ENCODE peak calls at places on chromosome 14, in nine cellular contexts. A is RWPE1, J is posterior cingulate gyrus, E is lower lobe of right lung, H is pulmonary artery endothelial cell, V is lower leg skin, I is neuronal stem cell, R is NCI-H1417, F is sciatic nerve. G is an unnamed sample.

GRCh38 chr14:49634547-49635334 is at the start of gene DNAAF2:
- DNase-seq in R (peak; percentile 83), J (peak; percentile 52), F (peak; percentile 72), V (peak; percentile 91), I (peak; percentile 71), H (peak; percentile 17), A (peak; percentile 63), E (peak; percentile 79), G (peak; percentile 96)

GRCh38 chr14:28772613-28773012 is 6.0 kb downstream of the FOXG1 start:
- DNase-seq in E (no peak), I (no peak), F (no peak), A (no peak), H (no peak), V (no peak), J (no peak), R (peak; percentile 73), G (no peak)

GRCh38 chr14:34237098-34237497 is 224.9 kb downstream of the SPTSSA start:
- DNase-seq in R (no peak), F (no peak), V (no peak), H (no peak), E (no peak), J (no peak), A (no peak), I (no peak), G (no peak)

GRCh38 chr14:93005838-93006237 is 82.9 kb downstream of the CHGA start:
- DNase-seq in I (no peak), V (no peak), J (peak; percentile 65), H (no peak), F (no peak), E (no peak), R (no peak), A (no peak), G (no peak)

GRCh38 chr14:96053600-96054381 is 14.6 kb downstream of the C14orf132 start:
- DNase-seq in J (peak; percentile 61), H (no peak), E (no peak), R (peak; percentile 41), I (no peak), F (no peak), V (peak; percentile 87), A (no peak), G (peak; percentile 13)

GRCh38 chr14:90518941-90519256 is 122.1 kb downstream of the CALM1 start:
- DNase-seq in F (no peak), J (no peak), E (peak; percentile 39), A (no peak), I (no peak), R (no peak), V (no peak), H (no peak), G (peak; percentile 76)

GRCh38 chr14:20493634-20494033 is 11.7 kb upstream of the RNASE10 start:
- DNase-seq in J (no peak), E (no peak), I (no peak), F (no peak), V (no peak), A (no peak), H (no peak), R (no peak), G (no peak)

GRCh38 chr14:87874676-87875075 is 118.3 kb downstream of the GALC start:
- DNase-seq in I (no peak), R (no peak), H (no peak), F (no peak), E (no peak), V (no peak), J (no peak), A (peak; percentile 30), G (no peak)

GRCh38 chr14:88986146-88986841 is 161.8 kb downstream of the TTC8 start:
- DNase-seq in I (no peak), A (peak; percentile 44), V (no peak), E (no peak), R (no peak), F (no peak), J (no peak), H (no peak), G (no peak)

GRCh38 chr14:75492832-75493579 is 29.3 kb upstream of the BATF start:
- DNase-seq in J (no peak), R (no peak), F (no peak), A (no peak), H (no peak), I (no peak), E (no peak), V (peak; percentile 67), G (no peak)

GRCh38 chr14:50541159-50541567 is 8.8 kb upstream of the MAP4K5 start:
- DNase-seq in H (no peak), F (no peak), A (no peak), J (no peak), E (no peak), R (no peak), I (no peak), V (no peak), G (no peak)

GRCh38 chr14:89351364-89351957 is 65.6 kb downstream of the FOXN3 start:
- DNase-seq in F (no peak), V (no peak), R (no peak), E (peak; percentile 56), H (no peak), A (no peak), J (no peak), I (no peak), G (no peak)

GRCh38 chr14:23481362-23481970 is 12.0 kb downstream of the NGDN start:
- DNase-seq in J (no peak), F (no peak), I (peak; percentile 47), H (no peak), V (no peak), E (no peak), A (peak; percentile 22), R (no peak), G (no peak)

GRCh38 chr14:35400707-35401421 is 3.7 kb downstream of the NFKBIA start:
- DNase-seq in I (no peak), J (no peak), R (no peak), V (no peak), H (no peak), A (no peak), F (no peak), E (no peak), G (peak; percentile 84)

GRCh38 chr14:24814944-24815343 is 181.0 kb upstream of the GZMB start:
- DNase-seq in J (no peak), A (no peak), R (no peak), I (no peak), F (no peak), E (no peak), H (no peak), V (no peak), G (no peak)

GRCh38 chr14:98501335-98501734 is 770.7 kb downstream of the BCL11B start:
- DNase-seq in J (no peak), H (no peak), F (no peak), I (no peak), V (no peak), R (no peak), E (no peak), A (peak; percentile 81), G (no peak)

GRCh38 chr14:85531141-85531593 is 1.2 kb downstream of the FLRT2 start:
- DNase-seq in R (peak; percentile 76), A (peak; percentile 19), F (peak; percentile 78), E (peak; percentile 50), H (peak; percentile 73), J (peak; percentile 16), I (peak; percentile 42), V (peak; percentile 90), G (peak; percentile 75)

GRCh38 chr14:41605550-41606248 is 977 bp upstream of the LRFN5 start:
- DNase-seq in J (no peak), V (peak; percentile 82), F (peak; percentile 55), E (no peak), H (no peak), R (no peak), A (no peak), I (peak; percentile 62), G (no peak)

GRCh38 chr14:83172363-83172762 is 1638.7 kb upstream of the SEL1L start:
- DNase-seq in H (no peak), J (no peak), V (no peak), R (no peak), F (no peak), I (no peak), A (no peak), E (no peak), G (no peak)

GRCh38 chr14:73800970-73801515 is 50.6 kb upstream of the PTGR2 start:
- DNase-seq in E (no peak), J (no peak), V (no peak), A (no peak), I (no peak), H (no peak), R (no peak), F (no peak), G (peak; percentile 15)

GRCh38 chr14:22685467-22685866 is 41.3 kb upstream of the OR6J1 start:
- DNase-seq in R (no peak), A (no peak), E (no peak), F (no peak), J (no peak), I (no peak), V (no peak), H (no peak), G (no peak)

GRCh38 chr14:65153101-65153500 is 50.8 kb upstream of the MAX start:
- DNase-seq in V (no peak), R (no peak), J (no peak), I (no peak), H (no peak), F (no peak), E (no peak), A (no peak), G (peak; percentile 22)

GRCh38 chr14:69712637-69713088 is 54.3 kb upstream of the SRSF5 start:
- DNase-seq in I (no peak), J (no peak), E (peak; percentile 88), V (peak; percentile 85), F (no peak), H (no peak), R (peak; percentile 84), A (peak; percentile 31), G (peak; percentile 83)

GRCh38 chr14:53109028-53109687 is 44.0 kb downstream of the DDHD1 start:
- DNase-seq in R (no peak), E (no peak), F (no peak), H (no peak), I (no peak), J (no peak), V (no peak), A (no peak), G (no peak)

GRCh38 chr14:88598097-88598675 is 35.3 kb downstream of the ZC3H14 start:
- DNase-seq in A (no peak), V (no peak), E (no peak), R (no peak), J (no peak), F (no peak), I (no peak), H (no peak), G (no peak)

GRCh38 chr14:21095430-21096205 is 2.8 kb downstream of the ZNF219 start:
- DNase-seq in A (no peak), H (no peak), R (no peak), F (no peak), V (no peak), E (no peak), J (no peak), I (no peak), G (no peak)

GRCh38 chr14:70888681-70889175 is 18.5 kb upstream of the PCNX1 start:
- DNase-seq in V (no peak), A (peak; percentile 89), I (no peak), R (no peak), E (no peak), J (no peak), H (no peak), F (no peak), G (no peak)

GRCh38 chr14:92470215-92470614 is 43.4 kb upstream of the RIN3 start:
- DNase-seq in V (no peak), F (no peak), E (no peak), R (no peak), H (no peak), I (no peak), A (peak; percentile 83), J (no peak), G (no peak)

GRCh38 chr14:104352493-104353220 is 214.3 kb downstream of the KIF26A start:
- DNase-seq in R (no peak), V (peak; percentile 54), H (no peak), A (no peak), I (no peak), F (peak; percentile 22), J (no peak), E (no peak), G (no peak)

GRCh38 chr14:76098916-76099675 is 52.6 kb upstream of the GPATCH2L start:
- DNase-seq in F (no peak), J (no peak), E (no peak), A (no peak), H (no peak), R (peak; percentile 61), V (no peak), I (no peak), G (no peak)

GRCh38 chr14:42224053-42224888 is 617.6 kb downstream of the LRFN5 start:
- DNase-seq in H (no peak), R (peak; percentile 63), I (peak; percentile 68), V (peak; percentile 84), A (peak; percentile 50), J (peak; percentile 72), E (no peak), F (peak; percentile 86), G (no peak)